ENCODE peak calls at places on chromosomes 3 and 15, in eight cellular contexts. N is transverse colon; S is HFF-Myc; G is CD4-positive, alpha-beta T cell; F is B cell; T is astrocyte of the spinal cord; Q is fibroblast of villous mesenchyme; O is Calu3. E is an unnamed sample.

GRCh38 chr3:73552700-73553099 is 72.0 kb downstream of the PDZRN3 start:
- DNase-seq in N (no peak), S (no peak), G (no peak), F (no peak), T (peak), Q (peak), O (no peak), E (no peak)

GRCh38 chr3:13057641-13058040 is 15.6 kb downstream of the IQSEC1 start:
- DNase-seq in N (no peak), S (no peak), G (no peak), F (no peak), T (no peak), Q (no peak), O (no peak), E (no peak)

GRCh38 chr15:59396211-59396610 is 23.5 kb upstream of the MYO1E start:
- DNase-seq in N (no peak), S (no peak), G (no peak), F (no peak), T (no peak), Q (no peak), O (no peak), E (no peak)

GRCh38 chr15:51341366-51342248 is at the start of gene GLDN:
- DNase-seq in N (no peak), S (no peak), G (no peak), F (peak), T (no peak), Q (peak), O (peak), E (no peak)

GRCh38 chr3:113271189-113271588 is 59.8 kb downstream of the BOC start:
- DNase-seq in N (no peak), S (no peak), G (no peak), F (no peak), T (no peak), Q (no peak), O (no peak), E (no peak)

GRCh38 chr3:178385280-178385952 is 150.8 kb upstream of the KCNMB2 start:
- DNase-seq in N (no peak), S (no peak), G (no peak), F (peak), T (peak), Q (peak), O (peak), E (peak)

GRCh38 chr3:132180337-132180791 is 136.8 kb upstream of the ACP3 start:
- DNase-seq in N (no peak), S (no peak), G (no peak), F (peak), T (peak), Q (peak), O (peak), E (peak)

GRCh38 chr3:142690613-142691012 is 33.2 kb upstream of the TRPC1 start:
- DNase-seq in N (no peak), S (no peak), G (no peak), F (no peak), T (no peak), Q (no peak), O (no peak), E (no peak)

GRCh38 chr15:48522911-48523310 is 122.6 kb downstream of the FBN1 start:
- DNase-seq in N (no peak), S (no peak), G (no peak), F (no peak), T (peak), Q (no peak), O (no peak), E (no peak)

GRCh38 chr15:33148129-33148850 is 46.2 kb downstream of the FMN1 start:
- DNase-seq in N (no peak), S (no peak), G (no peak), F (no peak), T (no peak), Q (no peak), O (no peak), E (no peak)

DNA sequence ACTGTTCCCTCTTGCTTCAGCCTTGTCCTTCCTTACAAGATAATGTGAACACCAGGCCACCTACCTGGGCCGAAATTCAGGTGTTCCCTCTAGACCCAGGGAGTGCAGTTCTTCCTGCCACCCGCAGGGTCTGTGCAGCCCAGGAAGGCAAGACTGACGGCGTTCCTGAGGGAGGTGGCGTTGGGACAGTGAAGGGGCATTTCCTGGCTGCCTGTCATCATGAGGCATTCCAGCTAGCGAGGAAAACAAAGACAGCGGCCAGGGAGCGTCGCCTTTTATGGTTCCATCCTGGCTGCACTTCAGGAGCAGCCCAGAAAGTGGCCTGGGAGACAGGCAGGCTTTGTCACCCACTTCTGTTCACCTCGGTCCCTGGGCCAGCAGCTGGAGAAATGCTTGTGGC is 84.8 kb upstream of the WNT5A start:
- DNase-seq in N (peak), S (no peak), G (no peak), F (no peak), T (no peak), Q (no peak), O (peak), E (no peak)
- TF ChIP-seq CTCF in N (peak), S (no peak), G (no peak), F (no peak), T (no peak), Q (no peak), O (no peak), E (no peak)

GRCh38 chr15:64162869-64163661 is at the start of gene PPIB:
- DNase-seq in N (peak), S (peak), G (peak), F (peak), T (peak), Q (peak), O (peak), E (peak)
- TF ChIP-seq CTCF in N (peak), S (peak), G (peak), F (peak), T (peak), Q (peak), O (peak), E (peak)

GRCh38 chr3:150699068-150699635 is 4.6 kb downstream of the ERICH6 start:
- DNase-seq in N (no peak), S (peak), G (no peak), F (no peak), T (peak), Q (peak), O (peak), E (no peak)
- TF ChIP-seq CTCF in N (no peak), S (no peak), G (no peak), F (no peak), T (no peak), Q (no peak), O (no peak), E (no peak)

DNA sequence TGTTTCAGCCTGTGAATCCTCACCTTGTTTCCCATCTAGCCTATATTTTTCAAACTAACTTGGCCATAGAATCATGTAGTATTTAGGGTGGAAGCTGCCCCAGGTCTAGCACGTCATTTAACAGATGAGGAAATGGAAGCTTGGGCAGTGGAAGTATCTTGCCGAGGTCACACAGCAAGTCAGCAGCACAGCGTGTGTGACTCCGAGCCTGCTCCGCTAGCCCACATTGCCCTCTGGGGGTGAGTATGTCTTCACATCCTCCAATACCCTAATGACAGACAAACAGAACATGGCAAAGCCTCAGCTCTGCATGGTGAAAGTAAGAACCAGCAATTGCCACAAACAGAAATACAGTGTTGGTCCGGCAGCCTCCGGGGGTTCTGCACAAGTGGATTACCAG is 2.2 kb upstream of the CCR5 start:
- DNase-seq in N (peak), S (no peak), G (peak), F (peak), T (no peak), Q (peak), O (peak), E (peak)
- TF ChIP-seq CTCF in N (no peak), S (peak), G (no peak), F (peak), T (no peak), Q (peak), O (no peak), E (peak)